ENCODE peak calls at places on chromosome 19, in eight cellular contexts. T is HepG2, P is A549, Y is IMR-90, K is GM12878, L is K562, D is H1, F is SK-N-SH. G is an unnamed sample.
A peak's percentile ranks its signal among the peaks of the same experiment; 100 is the strongest.

GRCh38 chr19:5851302-5851701 is at the start of gene FUT3:
- DNase-seq in D (no peak), Y (no peak), P (no peak), L (peak; percentile 6), K (no peak), F (no peak), T (no peak), G (no peak)

GRCh38 chr19:35518313-35518712 is 4.9 kb upstream of the DMKN start:
- DNase-seq in P (peak; percentile 72), L (no peak), F (no peak), Y (peak; percentile 98), T (no peak), D (no peak), K (no peak), G (peak; percentile 19)

GRCh38 chr19:8310342-8311055 is 2.3 kb upstream of the CD320 start:
- DNase-seq in L (no peak), T (no peak), K (no peak), D (peak; percentile 33), Y (no peak), P (no peak), F (no peak), G (no peak)

GRCh38 chr19:14072535-14073231 is at the start of gene MISP3:
- DNase-seq in D (no peak), K (no peak), T (no peak), P (peak; percentile 49), Y (no peak), L (peak; percentile 68), F (peak; percentile 46), G (no peak)

GRCh38 chr19:10748924-10749434 is 31.1 kb downstream of the DNM2 start:
- DNase-seq in K (no peak), Y (no peak), T (peak; percentile 94), P (peak; percentile 81), D (no peak), F (peak; percentile 79), L (peak; percentile 80), G (peak; percentile 56)

GRCh38 chr19:55581828-55582223 is 1.2 kb upstream of the ZNF579 start:
- DNase-seq in L (no peak), P (peak; percentile 88), K (no peak), Y (no peak), F (no peak), D (no peak), T (peak; percentile 92), G (no peak)

GRCh38 chr19:15318241-15318691 is 14.1 kb downstream of the BRD4 start:
- DNase-seq in P (no peak), K (peak; percentile 48), L (no peak), Y (peak; percentile 42), T (no peak), F (no peak), D (no peak), G (no peak)

GRCh38 chr19:54209748-54210494 is 9.3 kb downstream of the RPS9 start:
- DNase-seq in T (peak; percentile 98), L (peak; percentile 66), P (peak; percentile 93), F (peak; percentile 82), K (no peak), D (no peak), Y (peak; percentile 98), G (peak; percentile 40)

GRCh38 chr19:17475541-17476115 is 5.3 kb downstream of the SLC27A1 start:
- DNase-seq in K (no peak), L (no peak), D (no peak), P (no peak), F (no peak), Y (peak; percentile 61), T (peak; percentile 93), G (peak; percentile 69)

GRCh38 chr19:19463348-19464117 is 51.8 kb downstream of the TSSK6 start:
- DNase-seq in T (no peak), P (no peak), Y (peak; percentile 86), F (no peak), K (no peak), D (no peak), L (no peak), G (no peak)

GRCh38 chr19:1874554-1875185 is 10.6 kb downstream of the ABHD17A start:
- DNase-seq in F (no peak), Y (no peak), K (no peak), T (no peak), L (no peak), P (no peak), D (no peak), G (no peak)

GRCh38 chr19:8306235-8307054 is 1.7 kb downstream of the CD320 start:
- DNase-seq in D (peak; percentile 43), P (no peak), L (peak; percentile 45), T (no peak), K (no peak), F (no peak), Y (no peak), G (no peak)

GRCh38 chr19:17109962-17110598 is 34.5 kb downstream of the MYO9B start:
- DNase-seq in L (no peak), F (no peak), P (no peak), Y (no peak), K (peak; percentile 72), T (no peak), D (no peak), G (no peak)

GRCh38 chr19:843180-843835 is 2.5 kb downstream of the PRTN3 start:
- DNase-seq in K (no peak), L (peak; percentile 64), F (peak; percentile 66), D (no peak), P (peak; percentile 55), T (no peak), Y (no peak), G (no peak)

GRCh38 chr19:1513492-1514294 is 874 bp upstream of the ADAMTSL5 start:
- DNase-seq in T (no peak), D (peak; percentile 82), Y (peak; percentile 53), F (peak; percentile 75), L (peak; percentile 93), K (no peak), P (peak; percentile 59), G (peak; percentile 53)

GRCh38 chr19:8110931-8111330 is 38.5 kb downstream of the FBN3 start:
- DNase-seq in D (no peak), T (no peak), L (no peak), F (no peak), K (no peak), Y (no peak), P (no peak), G (no peak)

GRCh38 chr19:10070730-10071446 is 15.2 kb upstream of the SHFL start:
- DNase-seq in D (peak; percentile 74), T (no peak), K (no peak), L (peak; percentile 59), F (no peak), Y (no peak), P (no peak), G (no peak)

GRCh38 chr19:3665681-3666544 is 34.4 kb downstream of the PIP5K1C start:
- DNase-seq in K (no peak), F (peak; percentile 96), L (peak; percentile 90), D (peak; percentile 96), T (peak; percentile 13), P (no peak), Y (no peak), G (no peak)

GRCh38 chr19:45423033-45423588 is 606 bp downstream of the ERCC1 start:
- DNase-seq in L (no peak), Y (no peak), P (no peak), K (no peak), T (no peak), D (no peak), F (no peak), G (no peak)

GRCh38 chr19:48795855-48796142 is 15.0 kb downstream of the BCAT2 start:
- DNase-seq in P (no peak), F (no peak), Y (no peak), T (no peak), K (no peak), D (no peak), L (peak; percentile 10), G (no peak)

GRCh38 chr19:48799358-48800300 is 11.2 kb downstream of the BCAT2 start:
- DNase-seq in Y (no peak), P (no peak), F (no peak), K (no peak), T (no peak), D (no peak), L (no peak), G (no peak)

GRCh38 chr19:48796468-48797083 is 14.3 kb downstream of the BCAT2 start:
- DNase-seq in D (no peak), Y (no peak), L (peak; percentile 10), F (peak; percentile 21), P (no peak), T (no peak), K (no peak), G (no peak)

GRCh38 chr19:48797103-48797502 is 13.7 kb downstream of the BCAT2 start:
- DNase-seq in L (no peak), D (no peak), F (no peak), K (no peak), T (no peak), Y (no peak), P (no peak), G (no peak)

DNA sequence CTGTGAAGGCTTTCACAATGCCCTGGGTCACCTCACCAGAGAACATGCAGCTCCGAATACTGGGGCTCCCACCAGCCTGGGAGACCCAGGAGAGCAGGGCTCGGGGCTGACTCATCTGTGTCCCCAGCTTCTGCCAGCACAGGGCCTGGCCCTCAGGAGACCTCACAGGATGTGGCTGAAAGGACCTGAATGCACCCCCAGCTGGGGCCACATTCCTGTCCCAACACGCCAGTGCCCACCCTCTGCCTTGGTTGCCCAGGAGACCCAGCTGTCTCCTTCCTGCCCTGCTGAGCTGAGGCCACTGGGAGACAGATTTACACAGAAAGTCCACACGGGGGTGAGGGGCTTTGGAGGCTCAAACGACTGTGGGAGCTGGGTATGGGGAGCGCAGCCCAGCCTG is 11.9 kb downstream of the BCAT2 start:
- DNase-seq in T (no peak), K (peak; percentile 25), F (peak; percentile 19), P (no peak), L (no peak), D (peak; percentile 65), Y (peak; percentile 14), G (no peak)
- TF ChIP-seq RAD21 in T (no peak), K (no peak), F (no peak), P (no peak), L (no peak), D (no peak), Y (no peak), G (no peak)

GRCh38 chr19:39946532-39946931 is 12.1 kb upstream of the FCGBP start:
- DNase-seq in L (no peak), Y (no peak), T (no peak), P (no peak), D (no peak), K (no peak), F (no peak), G (no peak)
- H3K4me3 ChIP-seq in L (no peak overlapping the region), Y (no peak overlapping the region), T (no peak overlapping the region), P (no peak overlapping the region), D (no peak overlapping the region), K (no peak overlapping the region), F (no peak overlapping the region), G (no peak overlapping the region)

DNA sequence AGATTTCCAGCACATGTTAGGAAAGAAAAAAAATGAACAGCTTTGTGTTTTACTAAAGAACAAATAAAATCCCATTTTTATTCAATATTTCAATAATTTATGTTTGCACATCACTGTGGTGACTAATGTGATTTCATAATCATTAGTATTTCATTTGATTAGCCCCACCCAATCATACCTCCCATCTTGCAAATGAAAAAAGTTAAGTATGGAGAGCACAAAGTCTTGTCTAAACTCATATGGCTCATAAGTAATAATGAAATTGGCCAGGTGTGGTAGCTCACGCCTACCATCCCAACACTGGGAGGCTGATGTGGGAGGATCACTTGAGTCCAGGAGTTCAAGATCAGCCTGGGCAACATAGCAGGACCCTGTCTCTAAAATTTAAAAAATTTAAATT is 3.8 kb downstream of the ZNF490 start:
- DNase-seq in L (no peak), Y (no peak), K (no peak), F (no peak), P (no peak), D (no peak), T (no peak), G (no peak)
- H3K4me1 ChIP-seq in L (no peaks in the 10 kb centered on the region), Y (no peaks in the 10 kb centered on the region), K (peaks cover 17% of the 10 kb centered on the region), F (no peaks in the 10 kb centered on the region), P (no peaks in the 10 kb centered on the region), D (no peaks in the 10 kb centered on the region), T (peaks cover 7% of the 10 kb centered on the region), G (peaks cover 2% of the 10 kb centered on the region)

GRCh38 chr19:50556236-50557008 is 11.8 kb downstream of the LRRC4B start:
- DNase-seq in P (peak; percentile 88), Y (peak; percentile 59), T (peak; percentile 33), L (peak; percentile 93), D (peak; percentile 99), K (peak; percentile 15), F (peak; percentile 96), G (peak; percentile 49)
- TF ChIP-seq RAD21 in P (peak; percentile 44), Y (peak; percentile 42), T (peak; percentile 24), L (peak; percentile 57), D (peak; percentile 65), K (peak; percentile 40), F (peak; percentile 44), G (peak; percentile 50)